ENCODE peak calls at places on chromosomes 2 and 18, in eight cellular contexts. D, Z, W, Y, X, B, P and H are unnamed samples.

GRCh38 chr2:235689427-235689853 is 195.6 kb downstream of the AGAP1 start:
- DNase-seq in X (no peak), Y (no peak), Z (no peak), D (no peak), B (no peak), P (no peak), W (no peak), H (no peak)

GRCh38 chr18:22538463-22538862 is 120.7 kb upstream of the CTAGE1 start:
- DNase-seq in X (no peak), Z (peak; percentile 62), W (no peak), B (no peak), D (no peak), Y (no peak), P (no peak), H (peak; percentile 68)

GRCh38 chr2:28901841-28902240 is 7.4 kb downstream of the WDR43 start:
- DNase-seq in Z (no peak), X (no peak), D (no peak), Y (no peak), W (no peak), B (no peak), P (no peak), H (no peak)

GRCh38 chr2:100520224-100520623 is 42.6 kb upstream of the PDCL3 start:
- DNase-seq in Z (no peak), B (no peak), Y (no peak), X (no peak), P (no peak), D (no peak), W (no peak), H (no peak)

GRCh38 chr2:84613082-84613481 is 96.8 kb downstream of the DNAH6 start:
- DNase-seq in W (no peak), B (peak; percentile 89), X (no peak), D (no peak), Y (no peak), Z (no peak), P (no peak), H (no peak)

GRCh38 chr2:71665168-71666093 is 212.1 kb downstream of the DYSF start:
- DNase-seq in D (no peak), B (no peak), W (no peak), X (no peak), Z (peak; percentile 89), P (no peak), Y (no peak), H (no peak)

GRCh38 chr2:99691931-99692330 is 202.1 kb upstream of the REV1 start:
- DNase-seq in D (no peak), B (no peak), P (no peak), Y (no peak), W (no peak), X (no peak), Z (peak; percentile 81), H (peak; percentile 20)

GRCh38 chr18:11865071-11865470 is 13.9 kb downstream of the CHMP1B start:
- DNase-seq in D (no peak), W (no peak), X (no peak), B (no peak), Z (no peak), Y (no peak), P (no peak), H (no peak)

GRCh38 chr2:218402491-218402901 is 2.8 kb downstream of the CTDSP1 start:
- DNase-seq in X (no peak), W (no peak), D (no peak), Y (no peak), P (no peak), Z (no peak), B (no peak), H (no peak)

GRCh38 chr18:13217466-13217961 is 1.0 kb upstream of the LDLRAD4 start:
- DNase-seq in Z (peak; percentile 85), W (peak; percentile 51), Y (peak; percentile 56), D (peak; percentile 3), X (no peak), P (no peak), B (no peak), H (no peak)

GRCh38 chr18:63262369-63263335 is 56.9 kb downstream of the BCL2 start:
- DNase-seq in Z (peak; percentile 63), P (no peak), W (peak; percentile 46), D (no peak), Y (no peak), B (no peak), X (no peak), H (peak; percentile 12)

GRCh38 chr2:152716805-152717241 is 438 bp downstream of the PRPF40A start:
- DNase-seq in D (no peak), Y (no peak), B (no peak), Z (peak; percentile 46), P (no peak), W (peak; percentile 31), X (no peak), H (no peak)

GRCh38 chr2:149438260-149438960 is 108.0 kb downstream of the LYPD6 start:
- DNase-seq in B (no peak), Y (no peak), P (peak; percentile 19), Z (no peak), X (no peak), D (no peak), W (no peak), H (no peak)

GRCh38 chr2:166360906-166361305 is 14.8 kb downstream of the SCN9A start:
- DNase-seq in B (no peak), Y (no peak), X (no peak), Z (no peak), P (no peak), D (no peak), W (no peak), H (no peak)

GRCh38 chr2:207090389-207090788 is 75.4 kb downstream of the KLF7 start:
- DNase-seq in B (no peak), X (no peak), Z (no peak), P (no peak), W (no peak), Y (no peak), D (no peak), H (no peak)

GRCh38 chr18:75477913-75478312 is 50.4 kb upstream of the SMIM21 start:
- DNase-seq in Y (no peak), X (no peak), W (no peak), P (no peak), B (no peak), Z (no peak), D (peak; percentile 37), H (no peak)

GRCh38 chr2:28406276-28407096 is 13.8 kb downstream of the FOSL2 start:
- DNase-seq in W (no peak), X (no peak), D (peak; percentile 51), Y (no peak), Z (peak; percentile 78), B (no peak), P (no peak), H (no peak)

GRCh38 chr2:202034249-202035088 is 814 bp downstream of the FZD7 start:
- DNase-seq in W (peak; percentile 34), Y (peak; percentile 33), B (no peak), Z (peak; percentile 62), P (no peak), X (no peak), D (no peak), H (peak; percentile 50)

GRCh38 chr18:79523738-79524180 is 128.0 kb downstream of the NFATC1 start:
- DNase-seq in X (no peak), D (no peak), W (no peak), Y (no peak), Z (no peak), P (peak; percentile 55), B (no peak), H (no peak)

GRCh38 chr2:170817247-170817998 is 736 bp downstream of the GAD1 start:
- DNase-seq in Y (no peak), B (no peak), D (peak; percentile 5), P (no peak), W (no peak), X (no peak), Z (no peak), H (peak; percentile 29)

DNA sequence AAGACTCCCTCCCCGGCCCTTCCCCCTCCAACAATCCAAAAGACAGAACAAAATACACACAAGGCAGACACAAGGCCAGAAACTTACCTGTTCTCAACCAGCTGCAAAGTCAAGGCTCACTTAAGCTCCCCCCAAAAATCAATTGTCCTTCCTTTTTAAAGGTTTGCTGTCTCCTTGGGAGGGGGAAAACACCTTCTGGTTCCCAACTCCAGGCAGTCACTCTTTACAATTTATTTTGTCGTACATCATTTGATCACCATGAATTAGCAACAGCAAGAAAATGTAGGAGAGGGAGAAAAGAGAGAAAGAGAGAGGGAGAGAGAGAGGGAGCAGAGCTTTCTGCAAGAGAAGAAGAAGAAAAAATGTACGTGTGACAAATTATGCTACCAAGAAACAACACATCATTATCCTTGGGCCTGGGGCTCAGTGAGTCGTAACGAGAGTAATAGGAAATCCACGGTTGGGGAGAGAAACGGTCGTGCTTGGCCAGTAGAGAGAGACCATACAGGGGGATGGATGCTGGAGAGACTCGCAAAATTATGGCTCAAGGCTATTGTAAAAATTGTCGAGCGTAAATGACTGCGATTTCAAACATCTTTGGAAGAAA is at the start of gene KLHL14:
- DNase-seq in W (no peak), P (no peak), D (no peak), B (no peak), Z (no peak), X (no peak), Y (no peak), H (no peak)
- H3K4me3 ChIP-seq in W (peak within 1 kb of the TSS; percentile 22), P (no peak within 1 kb of the TSS), D (no peak within 1 kb of the TSS), B (no peak within 1 kb of the TSS), Z (peak within 1 kb of the TSS; percentile 60), X (peak within 1 kb of the TSS; percentile 50), Y (peak within 1 kb of the TSS; percentile 39), H (peak within 1 kb of the TSS; percentile 22)

GRCh38 chr2:53442783-53443182 is 324.8 kb upstream of the CHAC2 start:
- DNase-seq in B (no peak), D (no peak), W (no peak), Z (no peak), P (no peak), Y (no peak), X (no peak), H (no peak)
- TF ChIP-seq CTCF in B (peak; percentile 41), D (no peak), W (no peak), Z (no peak), P (peak; percentile 13), Y (no peak), X (no peak), H (no peak)

GRCh38 chr2:178076130-178076529 is 3.6 kb upstream of the PDE11A start:
- DNase-seq in D (no peak), Y (no peak), P (no peak), W (no peak), Z (no peak), X (no peak), B (no peak), H (no peak)

GRCh38 chr2:178072383-178073301 is at the start of gene PDE11A:
- DNase-seq in W (peak; percentile 57), X (peak; percentile 40), B (peak; percentile 75), Z (peak; percentile 92), P (no peak), D (peak; percentile 66), Y (peak; percentile 94), H (peak; percentile 62)

GRCh38 chr2:178072000-178072382 is 586 bp downstream of the PDE11A start:
- DNase-seq in X (no peak), P (no peak), W (no peak), Y (peak; percentile 47), B (no peak), D (no peak), Z (no peak), H (no peak)

GRCh38 chr2:178075006-178075326 is 2.4 kb upstream of the PDE11A start:
- DNase-seq in P (no peak), Z (no peak), X (no peak), B (no peak), W (no peak), D (no peak), Y (no peak), H (no peak)

GRCh38 chr2:178074123-178075005 is 1.8 kb upstream of the PDE11A start:
- DNase-seq in P (no peak), W (no peak), B (no peak), Y (no peak), D (no peak), Z (no peak), X (no peak), H (no peak)
- H3K4me3 ChIP-seq in P (no peak overlapping the region), W (no peak overlapping the region), B (no peak overlapping the region), Y (no peak overlapping the region), D (no peak overlapping the region), Z (no peak overlapping the region), X (no peak overlapping the region), H (no peak overlapping the region)

GRCh38 chr2:46298522-46299351 is 1.5 kb downstream of the EPAS1 start:
- DNase-seq in Y (peak; percentile 84), W (peak; percentile 69), X (no peak), P (no peak), B (no peak), D (peak; percentile 47), Z (peak; percentile 76), H (peak; percentile 64)
- TF ChIP-seq CTCF in Y (no peak), W (peak; percentile 42), X (no peak), P (no peak), B (peak; percentile 21), D (peak; percentile 38), Z (peak; percentile 22), H (peak; percentile 47)